ENCODE peak calls at places on chromosomes 6 and 20, in seven cellular contexts. C is neural crest cell, E is left lung, A is fibroblast of the aortic adventitia, Y is AG09309, I is fibroblast of lung, H is A549. D is an unnamed sample.

GRCh38 chr20:20235681-20236080 is 132.2 kb upstream of the INSM1 start:
- DNase-seq in C (no peak), E (no peak), A (no peak), Y (no peak), I (no peak), H (no peak), D (no peak)

GRCh38 chr6:5619249-5619648 is 357.9 kb downstream of the FARS2 start:
- DNase-seq in C (no peak), E (no peak), A (no peak), Y (no peak), I (no peak), H (no peak), D (no peak)

GRCh38 chr20:12201289-12201991 is 283.7 kb downstream of the BTBD3 start:
- DNase-seq in C (no peak), E (no peak), A (peak), Y (no peak), I (peak), H (no peak), D (no peak)

GRCh38 chr6:26292709-26293108 is 72.3 kb upstream of the BTN3A2 start:
- DNase-seq in C (no peak), E (no peak), A (no peak), Y (no peak), I (no peak), H (no peak), D (no peak)

GRCh38 chr20:52219441-52219840 is 27.9 kb upstream of the ZFP64 start:
- DNase-seq in C (no peak), E (no peak), A (no peak), Y (no peak), I (no peak), H (no peak), D (no peak)

GRCh38 chr20:5590899-5591298 is 159.3 kb upstream of the SHLD1 start:
- DNase-seq in C (no peak), E (no peak), A (no peak), Y (no peak), I (no peak), H (no peak), D (no peak)

GRCh38 chr6:43823879-43824740 is 54.1 kb downstream of the VEGFA start:
- DNase-seq in C (no peak), E (peak), A (no peak), Y (no peak), I (no peak), H (no peak), D (no peak)

GRCh38 chr20:51542033-51542893 is at the start of gene NFATC2:
- DNase-seq in C (no peak), E (peak), A (no peak), Y (no peak), I (no peak), H (no peak), D (peak)

GRCh38 chr6:163984446-163984936 is 570.0 kb downstream of the QKI start:
- DNase-seq in C (no peak), E (no peak), A (no peak), Y (no peak), I (peak), H (no peak), D (no peak)

GRCh38 chr20:38873050-38873581 is 53.1 kb upstream of the FAM83D start:
- DNase-seq in C (no peak), E (no peak), A (no peak), Y (no peak), I (no peak), H (no peak), D (no peak)

GRCh38 chr6:6724319-6725119 is 136.0 kb downstream of the LY86 start:
- DNase-seq in C (peak), E (peak), A (peak), Y (no peak), I (peak), H (peak), D (peak)

GRCh38 chr20:5030348-5031205 is 29.3 kb upstream of the SLC23A2 start:
- DNase-seq in C (no peak), E (no peak), A (no peak), Y (no peak), I (no peak), H (no peak), D (no peak)

DNA sequence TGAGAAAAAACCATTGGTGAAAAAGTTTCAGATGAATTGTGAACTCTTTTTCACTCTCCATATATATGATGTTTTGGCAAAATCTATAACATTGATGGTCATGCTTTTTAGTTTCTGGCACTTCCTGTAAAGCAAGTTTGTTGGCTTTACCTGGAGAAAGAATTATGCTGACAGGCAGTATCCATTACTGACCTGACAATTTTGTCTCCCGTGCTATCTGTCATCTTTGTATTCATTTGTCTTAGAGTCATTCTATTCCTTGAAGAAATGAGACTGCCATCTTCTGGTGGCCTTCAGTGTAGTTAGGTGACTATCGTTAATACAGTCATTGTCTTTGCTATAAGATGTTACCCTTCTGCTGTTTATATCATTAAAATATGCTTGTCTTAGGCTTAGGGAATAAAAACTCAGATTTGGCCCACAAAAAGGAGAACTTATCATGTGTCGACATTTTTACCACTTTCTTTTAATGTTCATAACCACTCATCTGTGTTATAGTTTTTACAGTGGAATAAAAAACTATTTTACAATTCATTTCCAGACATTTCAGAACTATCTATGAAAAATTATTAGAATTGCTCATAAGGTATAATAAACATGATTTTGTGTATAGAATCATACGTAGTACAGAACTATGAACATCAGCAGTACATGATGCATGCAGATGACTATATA is 707.0 kb downstream of the EPM2A start:
- DNase-seq in C (no peak), E (no peak), A (peak), Y (no peak), I (no peak), H (peak), D (no peak)
- TF ChIP-seq CTCF in C (peak), E (no peak), A (peak), Y (peak), I (peak), H (peak), D (no peak)

DNA sequence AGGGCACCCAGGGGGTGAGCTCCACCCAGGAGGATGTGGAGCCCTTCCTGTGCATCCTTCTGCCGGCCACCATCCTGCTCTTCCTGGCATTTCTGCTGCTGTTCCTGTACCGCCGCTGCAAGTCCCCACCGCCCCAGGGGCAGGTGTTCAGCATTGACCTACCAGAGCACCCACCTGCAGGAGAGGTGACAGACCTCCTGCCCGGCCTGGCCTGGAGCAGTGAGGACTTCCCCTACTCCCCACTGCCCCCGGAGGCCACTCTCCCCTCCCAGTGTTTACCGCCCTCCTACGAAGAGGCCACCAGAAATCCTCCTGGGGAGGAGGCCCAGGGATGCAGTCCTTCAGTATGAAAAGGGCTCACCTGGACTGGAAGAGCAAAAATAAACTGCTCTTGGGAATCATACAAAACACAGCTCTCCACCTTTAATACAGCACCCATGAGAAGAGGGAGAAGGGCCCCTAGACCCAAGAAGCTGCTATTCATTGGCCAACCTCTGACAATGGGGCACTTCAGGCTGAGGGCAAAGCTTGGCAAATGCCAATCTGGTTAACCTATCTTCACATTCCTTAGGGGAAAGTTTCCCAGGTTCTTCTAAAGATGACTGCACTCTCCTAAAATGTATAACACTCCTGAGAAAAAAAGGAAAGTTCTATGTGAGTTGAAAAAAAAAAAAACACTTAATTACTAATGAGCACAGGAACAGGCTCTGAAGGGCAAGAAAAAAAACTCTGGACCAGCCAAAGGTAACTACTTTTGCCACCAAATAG is 5.0 kb downstream of the SMIM28 start:
- DNase-seq in C (no peak), E (no peak), A (no peak), Y (no peak), I (no peak), H (no peak), D (no peak)
- TF ChIP-seq CTCF in C (no peak), E (no peak), A (no peak), Y (no peak), I (no peak), H (no peak), D (no peak)

GRCh38 chr20:17651761-17652388 is 30.2 kb downstream of the RRBP1 start:
- DNase-seq in C (no peak), E (peak), A (no peak), Y (no peak), I (no peak), H (no peak), D (no peak)
- TF ChIP-seq CTCF in C (no peak), E (no peak), A (no peak), Y (no peak), I (no peak), H (no peak), D (peak)

GRCh38 chr20:2873747-2874041 is 413 bp downstream of the PTPRA start:
- DNase-seq in C (peak), E (peak), A (peak), Y (no peak), I (peak), H (peak), D (peak)
- TF ChIP-seq CTCF in C (no peak), E (no peak), A (peak), Y (no peak), I (no peak), H (no peak), D (no peak)

DNA sequence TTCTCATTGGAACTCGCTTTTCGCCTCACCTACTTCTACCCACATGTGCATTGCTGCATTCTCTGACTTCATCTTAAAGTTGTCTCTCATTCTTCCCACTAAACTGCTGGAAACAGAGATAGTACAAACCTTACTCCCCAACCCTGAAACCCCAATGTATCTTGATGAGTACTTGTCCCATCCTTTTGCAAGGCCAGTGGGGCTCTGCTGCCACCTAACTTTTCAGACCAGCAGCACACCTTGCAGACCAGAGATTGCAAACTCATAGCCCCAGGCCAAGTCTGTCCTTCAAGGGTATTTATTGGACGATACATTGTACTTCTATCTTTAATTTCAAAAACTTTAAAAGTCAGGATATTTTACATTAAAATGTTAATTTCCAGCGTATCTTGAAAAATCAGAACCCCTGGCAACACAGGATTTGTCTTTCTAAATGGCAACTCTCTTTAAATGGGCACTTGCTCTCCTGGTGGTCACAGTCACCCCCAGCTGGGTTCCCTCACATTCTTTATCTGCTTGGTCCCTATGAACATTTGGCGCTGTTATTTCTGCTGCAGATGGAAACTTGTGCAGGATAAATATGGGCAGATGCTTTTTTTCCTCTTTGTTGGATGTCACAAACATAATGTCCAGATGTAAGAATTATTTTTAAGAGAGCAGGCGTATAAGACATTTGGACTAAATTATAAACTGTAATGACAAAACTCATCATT is 83.9 kb downstream of the SOD2 start:
- DNase-seq in C (no peak), E (no peak), A (peak), Y (no peak), I (peak), H (peak), D (no peak)
- TF ChIP-seq CTCF in C (peak), E (no peak), A (peak), Y (peak), I (peak), H (peak), D (peak)

DNA sequence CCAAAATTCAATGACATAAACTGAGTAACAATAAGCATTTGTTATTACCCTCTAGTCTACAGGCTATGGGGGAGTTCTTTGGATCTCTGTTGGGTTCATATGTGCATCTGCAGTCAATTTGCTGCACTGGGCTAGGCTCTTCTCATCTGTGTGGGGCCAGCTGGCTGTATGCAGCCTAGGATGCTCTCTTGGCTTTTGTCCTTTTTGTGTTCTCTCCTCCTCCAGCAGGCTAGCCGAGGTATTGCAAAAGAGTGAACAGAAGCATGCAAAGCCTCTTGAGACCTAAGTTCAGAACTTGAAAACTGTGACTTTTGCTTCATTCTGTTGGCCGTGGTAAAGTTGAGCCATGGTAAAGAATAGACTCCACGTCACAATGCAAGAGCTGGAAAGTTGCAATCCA is 62.8 kb upstream of the FOXO3 start:
- DNase-seq in C (peak), E (no peak), A (peak), Y (no peak), I (peak), H (peak), D (no peak)
- TF ChIP-seq CTCF in C (peak), E (peak), A (peak), Y (peak), I (peak), H (peak), D (peak)

GRCh38 chr6:24910331-24910849 is 25.4 kb downstream of the RIPOR2 start:
- DNase-seq in C (no peak), E (no peak), A (no peak), Y (no peak), I (peak), H (no peak), D (peak)
- TF ChIP-seq CTCF in C (no peak), E (no peak), A (no peak), Y (peak), I (no peak), H (no peak), D (no peak)

GRCh38 chr6:145707397-145707796 is 27.9 kb downstream of the EPM2A start:
- DNase-seq in C (no peak), E (no peak), A (no peak), Y (no peak), I (no peak), H (no peak), D (no peak)

GRCh38 chr6:145699462-145699861 is 35.9 kb downstream of the EPM2A start:
- DNase-seq in C (no peak), E (no peak), A (peak), Y (no peak), I (peak), H (no peak), D (no peak)

GRCh38 chr6:145705561-145705960 is 29.8 kb downstream of the EPM2A start:
- DNase-seq in C (no peak), E (no peak), A (peak), Y (peak), I (peak), H (no peak), D (no peak)

GRCh38 chr6:145704153-145704781 is 31.1 kb downstream of the EPM2A start:
- DNase-seq in C (no peak), E (no peak), A (peak), Y (no peak), I (no peak), H (no peak), D (no peak)
- TF ChIP-seq CTCF in C (peak), E (peak), A (peak), Y (peak), I (no peak), H (peak), D (peak)